ENCODE peak calls at places on chromosome 20, in ten cellular contexts. One of them, this sample, is unnamed.

GRCh38 chr20:3563113-3563512 is 92.3 kb downstream of the ATRN start:
- DNase-seq in DMS153: no peak
- DNase-seq in activated CD4-positive, alpha-beta T cell treated with anti-CD3 and anti-CD28 coated beads for 1 hour: no peak
- DNase-seq in fibroblast of the aortic adventitia: no peak
- DNase-seq in NCI-H1092: no peak
- DNase-seq in pancreas: no peak
- DNase-seq in neural crest cell: no peak
- DNase-seq in uterus: no peak
- DNase-seq in A549: no peak
- DNase-seq in GM19239: no peak
- DNase-seq in this sample: no peak

GRCh38 chr20:57065646-57066045 is 200.8 kb downstream of the BMP7 start:
- DNase-seq in DMS153: no peak
- DNase-seq in activated CD4-positive, alpha-beta T cell treated with anti-CD3 and anti-CD28 coated beads for 1 hour: no peak
- DNase-seq in fibroblast of the aortic adventitia: no peak
- DNase-seq in NCI-H1092: no peak
- DNase-seq in pancreas: no peak
- DNase-seq in neural crest cell: no peak
- DNase-seq in uterus: no peak
- DNase-seq in A549: no peak
- DNase-seq in GM19239: no peak
- DNase-seq in this sample: no peak

GRCh38 chr20:33995053-33995816 is 1.5 kb downstream of the RALY start:
- DNase-seq in DMS153: no peak
- DNase-seq in activated CD4-positive, alpha-beta T cell treated with anti-CD3 and anti-CD28 coated beads for 1 hour: no peak
- DNase-seq in fibroblast of the aortic adventitia: peak
- DNase-seq in NCI-H1092: no peak
- DNase-seq in pancreas: no peak
- DNase-seq in neural crest cell: no peak
- DNase-seq in uterus: no peak
- DNase-seq in A549: no peak
- DNase-seq in GM19239: no peak
- DNase-seq in this sample: no peak

GRCh38 chr20:8425802-8426201 is 293.7 kb downstream of the PLCB1 start:
- DNase-seq in DMS153: no peak
- DNase-seq in activated CD4-positive, alpha-beta T cell treated with anti-CD3 and anti-CD28 coated beads for 1 hour: no peak
- DNase-seq in fibroblast of the aortic adventitia: no peak
- DNase-seq in NCI-H1092: no peak
- DNase-seq in pancreas: no peak
- DNase-seq in neural crest cell: no peak
- DNase-seq in uterus: no peak
- DNase-seq in A549: no peak
- DNase-seq in GM19239: no peak
- DNase-seq in this sample: no peak

GRCh38 chr20:20411382-20411781 is 43.5 kb downstream of the INSM1 start:
- DNase-seq in DMS153: no peak
- DNase-seq in activated CD4-positive, alpha-beta T cell treated with anti-CD3 and anti-CD28 coated beads for 1 hour: no peak
- DNase-seq in fibroblast of the aortic adventitia: no peak
- DNase-seq in NCI-H1092: peak
- DNase-seq in pancreas: no peak
- DNase-seq in neural crest cell: no peak
- DNase-seq in uterus: no peak
- DNase-seq in A549: no peak
- DNase-seq in GM19239: no peak
- DNase-seq in this sample: no peak

GRCh38 chr20:57398231-57398821 is 7.1 kb downstream of the RBM38 start:
- DNase-seq in DMS153: peak
- DNase-seq in activated CD4-positive, alpha-beta T cell treated with anti-CD3 and anti-CD28 coated beads for 1 hour: peak
- DNase-seq in fibroblast of the aortic adventitia: no peak
- DNase-seq in NCI-H1092: peak
- DNase-seq in pancreas: peak
- DNase-seq in neural crest cell: no peak
- DNase-seq in uterus: peak
- DNase-seq in A549: no peak
- DNase-seq in GM19239: peak
- DNase-seq in this sample: no peak

GRCh38 chr20:36361406-36361805 is 55.3 kb downstream of the DLGAP4 start:
- DNase-seq in DMS153: no peak
- DNase-seq in activated CD4-positive, alpha-beta T cell treated with anti-CD3 and anti-CD28 coated beads for 1 hour: no peak
- DNase-seq in fibroblast of the aortic adventitia: no peak
- DNase-seq in NCI-H1092: no peak
- DNase-seq in pancreas: no peak
- DNase-seq in neural crest cell: no peak
- DNase-seq in uterus: no peak
- DNase-seq in A549: no peak
- DNase-seq in GM19239: no peak
- DNase-seq in this sample: no peak

GRCh38 chr20:33175123-33175522 is 7.2 kb downstream of the BPIFA2 start:
- DNase-seq in DMS153: no peak
- DNase-seq in activated CD4-positive, alpha-beta T cell treated with anti-CD3 and anti-CD28 coated beads for 1 hour: no peak
- DNase-seq in fibroblast of the aortic adventitia: no peak
- DNase-seq in NCI-H1092: no peak
- DNase-seq in pancreas: no peak
- DNase-seq in neural crest cell: no peak
- DNase-seq in uterus: no peak
- DNase-seq in A549: no peak
- DNase-seq in GM19239: no peak
- DNase-seq in this sample: no peak

GRCh38 chr20:61956396-61957342 is 109.0 kb downstream of the TAF4 start:
- DNase-seq in DMS153: peak
- DNase-seq in activated CD4-positive, alpha-beta T cell treated with anti-CD3 and anti-CD28 coated beads for 1 hour: no peak
- DNase-seq in fibroblast of the aortic adventitia: peak
- DNase-seq in NCI-H1092: no peak
- DNase-seq in pancreas: no peak
- DNase-seq in neural crest cell: no peak
- DNase-seq in uterus: no peak
- DNase-seq in A549: no peak
- DNase-seq in GM19239: no peak
- DNase-seq in this sample: no peak